ENCODE peak calls at places on chromosomes 5 and 9, in seven cellular contexts. Z is naive thymus-derived CD8-positive, alpha-beta T cell; S is ACHN; P is activated naive CD4-positive, alpha-beta T cell; J is heart left ventricle; I is CD8-positive, alpha-beta T cell; T is heart right ventricle. R is an unnamed sample.
A peak's percentile ranks its signal among the peaks of the same experiment; 100 is the strongest.

GRCh38 chr9:126071076-126071750 is 255.4 kb upstream of the MVB12B start:
- DNase-seq in P (no peak), Z (no peak), I (no peak), J (no peak), S (no peak), T (no peak), R (no peak)

GRCh38 chr5:62192958-62193357 is 113.0 kb upstream of the KIF2A start:
- DNase-seq in Z (no peak), J (no peak), T (no peak), S (no peak), I (no peak), P (no peak), R (no peak)

GRCh38 chr5:75279324-75279723 is 42.6 kb upstream of the ANKRD31 start:
- DNase-seq in J (no peak), P (no peak), S (no peak), T (no peak), Z (no peak), I (no peak), R (no peak)

GRCh38 chr5:68898961-68899471 is 194.8 kb upstream of the SLC30A5 start:
- DNase-seq in T (no peak), Z (no peak), I (no peak), S (no peak), J (no peak), P (no peak), R (no peak)

GRCh38 chr9:1057910-1058309 is 7.8 kb downstream of the DMRT2 start:
- DNase-seq in P (no peak), J (no peak), Z (no peak), I (no peak), S (no peak), T (no peak), R (no peak)

GRCh38 chr9:74499111-74499601 is 2.0 kb downstream of the RORB start:
- DNase-seq in S (no peak), J (no peak), I (no peak), Z (no peak), P (no peak), T (no peak), R (no peak)

GRCh38 chr9:38138276-38138675 is 69.2 kb upstream of the SHB start:
- DNase-seq in J (no peak), P (no peak), S (no peak), Z (no peak), I (no peak), T (no peak), R (no peak)

GRCh38 chr9:29285818-29286217 is 1712.5 kb upstream of the C9orf72 start:
- DNase-seq in Z (no peak), T (no peak), I (no peak), P (no peak), J (no peak), S (peak; percentile 4), R (no peak)

GRCh38 chr5:13664377-13664776 is 280.1 kb downstream of the DNAH5 start:
- DNase-seq in P (no peak), S (peak; percentile 3), J (no peak), Z (no peak), I (no peak), T (no peak), R (no peak)

GRCh38 chr5:66361070-66361469 is 217.0 kb downstream of the SREK1 start:
- DNase-seq in S (no peak), I (no peak), P (no peak), T (no peak), J (no peak), Z (no peak), R (no peak)

GRCh38 chr9:96158909-96159575 is 142.9 kb downstream of the HSD17B3 start:
- DNase-seq in J (no peak), Z (no peak), T (no peak), S (no peak), P (no peak), I (no peak), R (no peak)

GRCh38 chr5:88824141-88824540 is 58.8 kb downstream of the MEF2C start:
- DNase-seq in S (no peak), I (no peak), J (no peak), T (no peak), Z (no peak), P (no peak), R (no peak)

GRCh38 chr5:157913575-157913974 is 54.6 kb upstream of the CLINT1 start:
- DNase-seq in S (no peak), I (no peak), Z (no peak), T (no peak), J (no peak), P (no peak), R (no peak)